ENCODE peak calls at places on chromosomes 12 and 14, in four cellular contexts. J is heart left ventricle, R is left lung, K is HCT116. S is an unnamed sample.

GRCh38 chr12:39619316-39619659 is 315 bp downstream of the ABCD2 start:
- DNase-seq in J (no peak), R (no peak), K (no peak), S (no peak)

GRCh38 chr12:46763230-46763629 is 62.6 kb downstream of the SLC38A4 start:
- DNase-seq in J (no peak), R (no peak), K (no peak), S (no peak)

GRCh38 chr12:52018448-52019122 is 11.8 kb downstream of the TAMALIN start:
- DNase-seq in R (no peak), K (no peak), J (no peak), S (no peak)

GRCh38 chr14:67358914-67359313 is 690 bp downstream of the ATP6V1D start:
- DNase-seq in J (no peak), R (no peak), K (no peak), S (no peak)

GRCh38 chr12:84756961-84757360 is 155.6 kb downstream of the SLC6A15 start:
- DNase-seq in J (no peak), R (no peak), K (no peak), S (no peak)

GRCh38 chr12:119669744-119670472 is 2.0 kb downstream of the PRKAB1 start:
- DNase-seq in K (no peak), R (no peak), J (no peak), S (no peak)

GRCh38 chr12:95663525-95663924 is 112.2 kb upstream of the USP44 start:
- DNase-seq in K (no peak), J (no peak), R (no peak), S (no peak)

GRCh38 chr14:103329421-103330347 is 4.4 kb upstream of the EIF5 start:
- DNase-seq in J (no peak), R (peak; percentile 17), K (no peak), S (no peak)

GRCh38 chr12:14191612-14192011 is 173.9 kb upstream of the ATF7IP start:
- DNase-seq in J (no peak), K (no peak), R (no peak), S (no peak)

GRCh38 chr12:122099280-122099749 is 20.8 kb downstream of the MLXIP start:
- DNase-seq in J (no peak), R (no peak), K (no peak), S (no peak)

GRCh38 chr14:56659964-56660551 is 80.5 kb downstream of the TMEM260 start:
- DNase-seq in J (no peak), K (peak; percentile 32), R (no peak), S (no peak)

GRCh38 chr12:38880288-38880687 is 25.1 kb downstream of the CPNE8 start:
- DNase-seq in J (no peak), R (no peak), K (no peak), S (no peak)

GRCh38 chr12:26298785-26299621 is 103.6 kb downstream of the SSPN start:
- DNase-seq in K (no peak), R (no peak), J (no peak), S (no peak)
- TF ChIP-seq CTCF in K (no peak), R (peak; percentile 38), J (peak; percentile 16), S (peak; percentile 53)

GRCh38 chr14:63212209-63212608 is 8.0 kb downstream of the RHOJ start:
- DNase-seq in J (no peak), R (no peak), K (no peak), S (no peak)
- TF ChIP-seq CTCF in J (no peak), R (no peak), K (no peak), S (no peak)

DNA sequence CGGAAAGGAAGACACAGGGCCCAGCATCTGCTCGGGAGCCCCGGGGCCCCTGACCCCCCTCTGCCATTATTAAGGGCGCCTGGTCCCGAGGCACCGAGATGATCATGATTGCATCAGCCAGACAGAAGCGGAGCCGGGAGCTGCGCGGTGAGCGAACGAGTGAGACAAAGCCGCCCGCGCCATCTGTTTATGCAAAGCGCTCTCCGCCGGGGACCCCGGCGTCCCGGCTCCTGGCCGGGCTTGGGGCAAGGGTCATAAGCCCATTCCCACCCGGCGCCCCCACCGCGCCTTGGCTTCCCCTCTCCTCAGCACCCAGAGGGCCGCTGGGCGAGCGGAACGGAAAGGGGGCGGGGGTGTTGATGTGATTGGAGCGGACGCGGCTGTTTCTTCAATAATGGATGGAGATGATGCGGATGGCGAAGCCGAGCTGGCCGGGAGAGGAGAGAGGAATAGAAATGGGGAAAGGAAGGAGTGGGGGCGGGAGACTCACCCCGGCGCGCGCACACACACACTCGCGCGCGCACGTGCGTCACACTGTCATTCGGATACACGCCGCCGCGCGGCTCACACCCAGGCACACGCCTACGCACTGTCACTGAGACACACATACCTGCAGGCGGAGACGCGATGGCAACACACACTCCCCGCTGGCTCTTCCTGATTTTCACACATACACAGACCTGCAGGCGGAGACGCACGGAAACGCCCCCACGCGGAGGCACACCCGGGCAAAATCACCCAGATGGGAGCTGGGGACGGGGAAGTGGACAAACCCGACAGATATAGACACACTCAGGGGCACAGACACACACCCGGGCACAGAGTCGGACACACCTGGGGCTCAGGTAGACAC is 10.7 kb downstream of the STAC3 start:
- DNase-seq in R (peak; percentile 86), K (peak; percentile 47), J (no peak), S (no peak)
- TF ChIP-seq CTCF in R (no peak), K (no peak), J (no peak), S (no peak)

DNA sequence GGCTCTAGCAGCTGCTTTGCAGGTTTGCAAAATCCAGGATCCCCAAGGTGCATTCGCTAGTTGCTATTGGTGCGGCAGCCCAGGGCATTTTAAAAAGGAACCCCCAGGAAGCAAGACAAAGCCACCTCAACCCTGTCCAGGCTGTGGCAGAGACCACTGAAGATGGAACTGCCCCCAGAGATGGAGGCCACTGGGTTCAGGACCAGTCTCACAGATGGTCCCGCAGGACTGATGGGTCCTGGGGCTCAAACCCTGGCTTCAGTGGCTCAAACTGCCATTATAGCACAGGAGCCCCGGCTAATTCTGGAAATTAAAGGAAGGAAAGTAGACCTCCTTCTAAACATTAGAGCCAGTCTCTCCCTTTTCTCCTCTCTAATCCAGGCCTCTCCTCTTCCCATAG is 79.8 kb upstream of the TSPAN11 start:
- DNase-seq in J (no peak), R (no peak), K (no peak), S (no peak)
- TF ChIP-seq CTCF in J (no peak), R (no peak), K (no peak), S (no peak)

DNA sequence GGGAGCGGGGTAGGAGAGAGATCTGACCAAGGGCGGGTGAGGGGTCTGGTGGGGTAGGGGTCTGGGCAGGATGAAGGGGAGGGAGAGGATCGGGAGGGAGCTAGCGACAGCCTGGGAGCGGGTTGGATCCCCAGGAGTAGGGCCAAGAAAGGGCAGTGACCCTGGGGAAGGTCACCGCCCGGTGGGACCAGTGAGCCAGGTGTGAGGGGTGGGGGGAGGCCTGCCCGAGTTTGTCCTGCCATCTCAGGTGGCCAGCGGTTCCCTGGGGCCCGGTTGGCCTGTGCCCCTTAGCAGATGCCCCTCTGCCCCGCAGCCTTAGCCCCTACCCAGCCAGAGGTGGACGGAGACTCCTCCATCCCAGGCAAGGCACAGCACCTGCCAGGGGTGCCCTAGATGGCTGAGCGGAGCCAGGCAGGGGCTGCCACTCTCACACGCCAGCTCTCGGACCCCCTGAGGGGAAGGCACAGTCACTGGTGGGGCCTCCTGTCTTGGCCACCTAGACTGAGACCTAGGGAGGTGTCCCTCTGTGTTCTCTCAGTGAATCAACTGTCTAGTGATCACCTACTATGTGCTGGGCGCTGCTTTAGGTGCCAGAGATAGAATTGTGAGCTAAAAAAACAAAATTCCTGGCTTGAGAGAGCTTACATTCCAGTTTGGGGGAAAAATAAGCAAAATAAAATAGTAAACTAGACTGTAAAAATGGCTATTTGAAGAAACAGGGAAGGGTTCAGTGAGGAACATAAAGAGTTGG is 631 bp upstream of the TTC7B start:
- DNase-seq in K (no peak), J (no peak), R (no peak), S (no peak)
- TF ChIP-seq CTCF in K (no peak), J (peak; percentile 29), R (peak; percentile 29), S (peak; percentile 14)

GRCh38 chr14:90985601-90986242 is 74.7 kb downstream of the RPS6KA5 start:
- DNase-seq in J (no peak), R (no peak), K (no peak), S (no peak)
- TF ChIP-seq CTCF in J (no peak), R (no peak), K (no peak), S (no peak)

GRCh38 chr14:34539407-34540180 is at the start of gene EAPP:
- DNase-seq in R (peak; percentile 100), J (peak; percentile 97), K (peak; percentile 95), S (peak; percentile 99)
- TF ChIP-seq CTCF in R (peak; percentile 30), J (no peak), K (no peak), S (no peak)

GRCh38 chr12:101877816-101878811 is 734 bp downstream of the DRAM1 start:
- DNase-seq in J (peak; percentile 29), K (no peak), R (no peak), S (no peak)

GRCh38 chr12:101881228-101881627 is 3.8 kb downstream of the DRAM1 start:
- DNase-seq in R (no peak), J (no peak), K (no peak), S (no peak)

GRCh38 chr12:101880769-101881168 is 3.4 kb downstream of the DRAM1 start:
- DNase-seq in J (no peak), R (no peak), K (no peak), S (no peak)

GRCh38 chr12:101875112-101875961 is 2.0 kb upstream of the DRAM1 start:
- DNase-seq in K (no peak), J (no peak), R (no peak), S (no peak)

DNA sequence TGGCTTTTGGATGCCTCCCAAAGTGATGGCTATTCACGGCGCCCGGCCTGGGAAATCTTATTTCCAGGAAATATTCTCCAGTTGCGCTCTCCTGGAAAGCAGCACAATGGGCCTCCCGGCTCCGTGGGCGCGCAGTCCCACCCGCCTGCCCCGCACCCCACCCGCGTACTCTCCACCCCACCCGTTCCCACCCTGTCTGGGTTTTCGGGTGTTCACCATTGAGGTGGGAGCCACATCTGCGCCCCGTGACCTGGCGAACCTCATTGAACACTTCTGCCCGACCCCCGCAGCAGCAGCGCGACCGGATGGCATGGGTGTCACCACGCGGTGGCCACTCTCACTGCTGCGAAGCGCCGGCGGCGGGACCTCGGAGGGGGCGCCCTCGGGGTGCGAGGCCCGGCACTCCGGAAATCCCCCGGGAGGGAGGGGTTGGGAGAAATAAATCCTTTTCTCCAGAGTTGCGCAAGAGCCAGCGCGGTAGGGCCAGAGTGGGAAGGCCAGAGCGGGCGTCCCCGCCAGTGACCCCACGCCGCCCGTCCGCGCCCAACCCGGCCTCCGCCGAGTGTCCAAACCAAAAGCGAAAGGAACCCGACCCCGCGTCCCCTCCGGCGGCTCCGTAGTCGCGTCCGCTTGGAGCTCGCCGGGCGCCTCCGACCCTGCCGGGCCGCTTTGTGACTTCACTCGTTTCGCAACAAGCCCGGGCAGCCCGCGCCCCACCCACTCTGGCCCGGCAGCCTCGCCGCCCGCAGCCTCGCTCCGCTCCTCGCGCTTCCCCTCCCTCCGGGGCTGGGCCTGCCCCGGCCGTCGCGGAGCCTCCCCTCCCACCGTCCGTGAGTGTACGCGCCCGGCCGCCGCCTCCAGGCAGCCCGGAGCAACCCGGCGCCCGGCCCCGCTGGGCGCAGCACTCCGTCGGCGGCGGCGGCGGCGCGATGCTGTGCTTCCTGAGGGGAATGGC is at the start of gene DRAM1:
- DNase-seq in K (peak; percentile 56), J (peak; percentile 91), R (peak; percentile 100), S (peak; percentile 96)
- TF ChIP-seq CTCF in K (no peak), J (peak; percentile 14), R (peak; percentile 10), S (no peak)

GRCh38 chr12:21369141-21369980 is 3.3 kb upstream of the IAPP start:
- DNase-seq in J (no peak), R (no peak), K (no peak), S (no peak)

GRCh38 chr12:21372602-21373001 is at the start of gene IAPP:
- DNase-seq in J (no peak), K (no peak), R (no peak), S (no peak)

GRCh38 chr12:21371050-21371449 is 1.7 kb upstream of the IAPP start:
- DNase-seq in J (no peak), R (no peak), K (no peak), S (no peak)
- TF ChIP-seq CTCF in J (no peak), R (no peak), K (no peak), S (no peak)

S was measured in osteocyte.